ENCODE peak calls at places on chromosome 14, in seven cellular contexts. X, C, Q, F, J, U and M are unnamed samples.

GRCh38 chr14:23160924-23161522 is 22.4 kb downstream of the SLC7A8 start:
- DNase-seq in J (no peak), C (no peak), Q (no peak), U (no peak), F (peak), X (peak), M (peak)

GRCh38 chr14:46686652-46687051 is 35.1 kb upstream of the RPL10L start:
- DNase-seq in Q (no peak), C (no peak), U (no peak), J (no peak), X (no peak), F (no peak), M (no peak)

GRCh38 chr14:100586520-100587247 is 533 bp downstream of the BEGAIN start:
- DNase-seq in X (peak), F (peak), U (no peak), C (no peak), J (no peak), Q (no peak), M (peak)

GRCh38 chr14:75476274-75476995 is 45.8 kb upstream of the BATF start:
- DNase-seq in J (no peak), Q (no peak), F (no peak), C (no peak), U (no peak), X (no peak), M (no peak)

GRCh38 chr14:54704768-54705167 is 137.8 kb downstream of the SAMD4A start:
- DNase-seq in X (no peak), Q (no peak), C (no peak), J (no peak), U (no peak), F (no peak), M (no peak)

GRCh38 chr14:93878871-93879270 is 48.3 kb upstream of the FAM181A start:
- DNase-seq in C (no peak), U (no peak), J (no peak), Q (no peak), X (no peak), F (no peak), M (no peak)

GRCh38 chr14:70096866-70097265 is 91.9 kb downstream of the SLC8A3 start:
- DNase-seq in C (no peak), Q (no peak), U (no peak), J (no peak), X (no peak), F (no peak), M (peak)

GRCh38 chr14:39015360-39015961 is 87.6 kb downstream of the SEC23A start:
- DNase-seq in U (no peak), X (peak), Q (no peak), C (no peak), J (peak), F (no peak), M (peak)

GRCh38 chr14:39762576-39763401 is 330.6 kb upstream of the FBXO33 start:
- DNase-seq in U (no peak), C (no peak), J (no peak), X (no peak), Q (peak), F (no peak), M (no peak)

GRCh38 chr14:54908230-54908629 is 5.6 kb upstream of the GCH1 start:
- DNase-seq in C (no peak), F (no peak), U (no peak), J (no peak), X (peak), Q (peak), M (no peak)

GRCh38 chr14:68749487-68750475 is 43.1 kb downstream of the ZFP36L1 start:
- DNase-seq in U (no peak), C (no peak), F (no peak), Q (no peak), J (no peak), X (no peak), M (no peak)

GRCh38 chr14:34692348-34692747 is 22.0 kb downstream of the CFL2 start:
- DNase-seq in J (no peak), Q (no peak), X (no peak), F (no peak), U (no peak), C (no peak), M (no peak)

GRCh38 chr14:92103363-92103762 is 3.0 kb downstream of the ATXN3 start:
- DNase-seq in X (no peak), J (no peak), C (no peak), Q (no peak), U (no peak), F (no peak), M (no peak)

GRCh38 chr14:50920482-50921225 is 23.6 kb downstream of the PYGL start:
- DNase-seq in Q (no peak), U (no peak), F (peak), C (no peak), X (peak), J (no peak), M (peak)

GRCh38 chr14:97221572-97221971 is 424.4 kb downstream of the VRK1 start:
- DNase-seq in X (no peak), F (no peak), C (no peak), J (no peak), U (no peak), Q (no peak), M (no peak)

GRCh38 chr14:78904094-78904493 is 733.9 kb downstream of the NRXN3 start:
- DNase-seq in U (no peak), F (no peak), Q (no peak), X (no peak), J (no peak), C (no peak), M (no peak)

GRCh38 chr14:86625637-86626036 is 1095.7 kb downstream of the FLRT2 start:
- DNase-seq in X (no peak), J (no peak), U (no peak), F (no peak), Q (no peak), C (no peak), M (peak)

GRCh38 chr14:50210074-50210473 is 21.3 kb downstream of the SOS2 start:
- DNase-seq in Q (no peak), U (no peak), F (no peak), C (no peak), J (no peak), X (no peak), M (no peak)

GRCh38 chr14:100975668-100976067 is 72.1 kb upstream of the RTL1 start:
- DNase-seq in Q (no peak), J (no peak), X (peak), F (no peak), U (no peak), C (no peak), M (peak)

GRCh38 chr14:69519253-69519661 is 34.7 kb downstream of the PLEKHD1 start:
- DNase-seq in U (no peak), X (peak), C (no peak), Q (no peak), J (no peak), F (no peak), M (no peak)

GRCh38 chr14:79467837-79468236 is 743.5 kb downstream of the DIO2 start:
- DNase-seq in Q (no peak), F (no peak), C (no peak), U (no peak), X (no peak), J (no peak), M (peak)

GRCh38 chr14:93700928-93701327 is 87.4 kb downstream of the PRIMA1 start:
- DNase-seq in C (no peak), J (no peak), X (no peak), F (no peak), U (no peak), Q (no peak), M (no peak)

GRCh38 chr14:100824156-100824555 is 1.8 kb upstream of the MEG3 start:
- DNase-seq in C (no peak), X (no peak), J (peak), U (no peak), Q (no peak), F (no peak), M (peak)